ENCODE peak calls at places on chromosomes 6 and 20, in seven cellular contexts. R is GM23338; F is PC-3; U is CD8-positive, alpha-beta T cell; Z is GM23248; Q is Panc1; G is endodermal cell. D is an unnamed sample.

GRCh38 chr6:66153247-66153646 is 446.2 kb upstream of the EYS start:
- DNase-seq in R (no peak), F (no peak), U (no peak), Z (no peak), Q (no peak), G (no peak), D (no peak)

GRCh38 chr20:11368965-11369711 is 548.6 kb upstream of the BTBD3 start:
- DNase-seq in R (no peak), F (no peak), U (no peak), Z (no peak), Q (no peak), G (no peak), D (no peak)

GRCh38 chr6:164345856-164346496 is 931.5 kb downstream of the QKI start:
- DNase-seq in R (peak; percentile 43), F (no peak), U (no peak), Z (no peak), Q (no peak), G (no peak), D (no peak)

GRCh38 chr6:169188051-169188863 is 65.4 kb downstream of the THBS2 start:
- DNase-seq in R (no peak), F (peak; percentile 37), U (no peak), Z (peak; percentile 89), Q (no peak), G (peak; percentile 39), D (peak; percentile 10)

GRCh38 chr6:65746302-65746701 is 39.3 kb upstream of the EYS start:
- DNase-seq in R (no peak), F (no peak), U (no peak), Z (no peak), Q (no peak), G (no peak), D (no peak)

GRCh38 chr20:51363813-51364212 is 178.7 kb downstream of the NFATC2 start:
- DNase-seq in R (no peak), F (no peak), U (no peak), Z (no peak), Q (no peak), G (no peak), D (no peak)

GRCh38 chr6:25404693-25405169 is 125.6 kb downstream of the CARMIL1 start:
- DNase-seq in R (no peak), F (no peak), U (peak; percentile 32), Z (peak; percentile 10), Q (no peak), G (no peak), D (peak; percentile 46)

GRCh38 chr6:23180504-23181293 is 611.3 kb downstream of the HDGFL1 start:
- DNase-seq in R (peak; percentile 6), F (no peak), U (no peak), Z (peak; percentile 57), Q (no peak), G (no peak), D (no peak)

GRCh38 chr6:38985839-38986238 is 62.7 kb upstream of the GLP1R start:
- DNase-seq in R (no peak), F (no peak), U (no peak), Z (no peak), Q (no peak), G (no peak), D (no peak)

GRCh38 chr6:170144952-170145587 is 145.8 kb downstream of the DLL1 start:
- DNase-seq in R (no peak), F (peak; percentile 53), U (no peak), Z (peak; percentile 18), Q (no peak), G (peak; percentile 11), D (peak; percentile 96)

GRCh38 chr20:40494238-40494637 is 194.8 kb downstream of the MAFB start:
- DNase-seq in R (no peak), F (no peak), U (no peak), Z (no peak), Q (no peak), G (no peak), D (peak; percentile 21)

GRCh38 chr6:154252676-154253075 is 103.9 kb downstream of the IPCEF1 start:
- DNase-seq in R (no peak), F (no peak), U (no peak), Z (peak; percentile 6), Q (no peak), G (no peak), D (no peak)

GRCh38 chr6:26103770-26104456 is 16.7 kb downstream of the HFE start:
- DNase-seq in R (peak; percentile 91), F (peak; percentile 97), U (peak; percentile 87), Z (peak; percentile 92), Q (peak; percentile 98), G (peak; percentile 92), D (peak; percentile 91)

GRCh38 chr20:32447136-32448027 is 89.3 kb downstream of the ASXL1 start:
- DNase-seq in R (no peak), F (no peak), U (no peak), Z (no peak), Q (no peak), G (peak; percentile 31), D (no peak)

GRCh38 chr20:59564171-59564570 is 40.2 kb upstream of the PHACTR3 start:
- DNase-seq in R (no peak), F (no peak), U (no peak), Z (no peak), Q (no peak), G (peak; percentile 34), D (no peak)

GRCh38 chr6:134175532-134176282 is 123.3 kb upstream of the SLC2A12 start:
- DNase-seq in R (peak; percentile 63), F (peak; percentile 67), U (peak; percentile 17), Z (peak; percentile 90), Q (no peak), G (peak; percentile 88), D (peak; percentile 51)

GRCh38 chr6:46443623-46444022 is 47.6 kb downstream of the RCAN2 start:
- DNase-seq in R (no peak), F (no peak), U (no peak), Z (no peak), Q (no peak), G (no peak), D (no peak)

GRCh38 chr20:13665709-13666108 is 27.0 kb upstream of the TASP1 start:
- DNase-seq in R (no peak), F (no peak), U (no peak), Z (no peak), Q (no peak), G (no peak), D (no peak)

GRCh38 chr20:300345-300744 is 3.0 kb downstream of the ZCCHC3 start:
- DNase-seq in R (peak; percentile 82), F (no peak), U (no peak), Z (peak; percentile 7), Q (no peak), G (peak; percentile 86), D (no peak)

GRCh38 chr6:150610584-150610983 is 10.9 kb downstream of the PLEKHG1 start:
- DNase-seq in R (no peak), F (no peak), U (no peak), Z (no peak), Q (no peak), G (no peak), D (no peak)

GRCh38 chr6:26224940-26225847 is 138.0 kb downstream of the HFE start:
- DNase-seq in R (peak; percentile 84), F (peak; percentile 16), U (no peak), Z (peak; percentile 49), Q (no peak), G (peak; percentile 87), D (peak; percentile 80)

GRCh38 chr6:52992980-52993379 is 2.1 kb downstream of the GSTA4 start:
- DNase-seq in R (no peak), F (peak; percentile 28), U (no peak), Z (peak; percentile 73), Q (no peak), G (no peak), D (peak; percentile 55)

GRCh38 chr20:62754991-62755356 is 41.3 kb upstream of the MRGBP start:
- DNase-seq in R (no peak), F (no peak), U (no peak), Z (no peak), Q (no peak), G (no peak), D (no peak)

GRCh38 chr20:62755817-62756724 is 40.2 kb upstream of the MRGBP start:
- DNase-seq in R (no peak), F (no peak), U (no peak), Z (peak; percentile 23), Q (no peak), G (no peak), D (no peak)

GRCh38 chr20:62753626-62754025 is 42.6 kb upstream of the MRGBP start:
- DNase-seq in R (no peak), F (no peak), U (no peak), Z (no peak), Q (no peak), G (no peak), D (no peak)

GRCh38 chr20:62752671-62753501 is 43.4 kb upstream of the MRGBP start:
- DNase-seq in R (no peak), F (no peak), U (no peak), Z (peak; percentile 40), Q (no peak), G (no peak), D (no peak)

DNA sequence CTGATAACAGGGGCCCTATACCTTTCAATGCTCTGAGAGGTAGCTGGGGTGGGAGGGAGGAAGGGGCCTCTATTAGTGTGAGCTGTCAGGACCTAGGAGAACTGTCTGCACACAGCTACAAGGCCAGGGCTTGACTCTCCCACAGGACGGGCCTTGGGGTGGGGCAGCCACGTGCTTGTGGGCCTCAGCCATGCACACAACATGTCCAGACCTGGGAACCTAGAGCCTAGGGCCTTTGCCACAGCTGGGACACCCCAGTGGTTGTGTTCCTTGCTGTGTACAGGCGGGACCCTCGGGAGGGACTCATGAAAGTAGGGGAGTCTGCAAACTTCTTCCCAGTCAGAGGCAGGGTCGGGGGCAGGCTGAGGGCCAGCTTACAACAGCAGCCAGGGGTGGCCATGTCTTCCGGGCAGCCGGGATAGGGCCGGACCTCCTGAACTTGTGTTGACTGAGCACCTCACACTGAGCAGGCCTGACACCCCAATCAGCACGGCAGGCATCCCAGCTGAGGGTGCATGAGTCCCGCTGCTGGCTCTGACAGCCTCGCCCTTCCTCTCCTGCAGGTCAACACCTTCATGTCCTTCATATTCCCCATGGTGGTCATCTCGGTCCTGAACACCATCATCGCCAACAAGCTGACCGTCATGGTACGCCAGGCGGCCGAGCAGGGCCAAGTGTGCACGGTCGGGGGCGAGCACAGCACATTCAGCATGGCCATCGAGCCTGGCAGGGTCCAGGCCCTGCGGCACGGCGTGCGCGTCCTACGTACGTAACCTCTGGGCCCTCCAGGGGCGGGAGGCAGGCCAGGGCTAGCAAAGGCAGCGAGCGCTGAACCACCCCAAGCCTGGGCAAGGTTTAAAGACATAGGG is 41.9 kb upstream of the MRGBP start:
- DNase-seq in R (no peak), F (no peak), U (no peak), Z (no peak), Q (no peak), G (no peak), D (peak; percentile 20)
- H3K4me3 ChIP-seq in R (no peak overlapping the region), F (no peak overlapping the region), U (no peak overlapping the region), Z (no peak overlapping the region), Q (no peak overlapping the region), G (no peak overlapping the region), D (no peak overlapping the region)

GRCh38 chr6:156598316-156598715 is 178.9 kb upstream of the ARID1B start:
- DNase-seq in R (no peak), F (no peak), U (no peak), Z (no peak), Q (no peak), G (no peak), D (no peak)
- H3K27me3 ChIP-seq in R (no peaks in the 10 kb centered on the region), F (no peaks in the 10 kb centered on the region), U (no peaks in the 10 kb centered on the region), Z (peaks cover 6% of the 10 kb centered on the region), Q (peaks cover 2% of the 10 kb centered on the region), G (no peaks in the 10 kb centered on the region), D (no peaks in the 10 kb centered on the region)

GRCh38 chr6:63573140-63573898 is 1.0 kb downstream of the LOC128125822 start:
- DNase-seq in R (peak; percentile 94), F (peak; percentile 68), U (peak; percentile 58), Z (peak; percentile 86), Q (no peak), G (peak; percentile 96), D (peak; percentile 89)
- H3K36me3 ChIP-seq in R (peaks cover 26% of the 10 kb centered on the region), F (peaks cover 32% of the 10 kb centered on the region), U (peaks cover 8% of the 10 kb centered on the region), Z (peaks cover 26% of the 10 kb centered on the region), Q (peaks cover 19% of the 10 kb centered on the region), G (peaks cover 21% of the 10 kb centered on the region), D (peaks cover 8% of the 10 kb centered on the region)

GRCh38 chr6:4352731-4353130 is 217.4 kb upstream of the ECI2 start:
- DNase-seq in R (no peak), F (no peak), U (no peak), Z (peak; percentile 19), Q (no peak), G (peak; percentile 17), D (no peak)
- H3K4me3 ChIP-seq in R (no peak overlapping the region), F (no peak overlapping the region), U (no peak overlapping the region), Z (no peak overlapping the region), Q (no peak overlapping the region), G (no peak overlapping the region), D (no peak overlapping the region)

D was measured in bronchial epithelial cell.